ENCODE peak calls at places on chromosomes 16 and 17, in seven cellular contexts. U is uterus, V is lung, E is OCI-LY7, N is trophoblast cell, S is GM23248, F is IMR-90. Y is an unnamed sample.

GRCh38 chr17:83171661-83172060 is 92.3 kb downstream of the METRNL start:
- DNase-seq in S (peak), U (peak), E (no peak), N (no peak), V (peak), F (no peak), Y (no peak)

GRCh38 chr16:9340402-9341095 is 249.1 kb downstream of the HAPSTR1 start:
- DNase-seq in S (no peak), E (no peak), F (no peak), V (no peak), U (no peak), N (no peak), Y (no peak)

GRCh38 chr16:89921131-89921698 is 1.9 kb upstream of the TUBB3 start:
- DNase-seq in N (no peak), U (no peak), F (no peak), E (peak), S (peak), V (no peak), Y (no peak)

GRCh38 chr17:2176484-2177175 is 121.7 kb downstream of the HIC1 start:
- DNase-seq in U (peak), V (no peak), N (no peak), F (no peak), S (no peak), E (no peak), Y (no peak)

GRCh38 chr17:29645516-29646051 is 22.9 kb upstream of the CORO6 start:
- DNase-seq in U (peak), E (no peak), F (peak), S (peak), N (no peak), V (peak), Y (no peak)

GRCh38 chr16:75703341-75703740 is 2.1 kb upstream of the DUXB start:
- DNase-seq in N (no peak), F (peak), E (no peak), V (no peak), U (no peak), S (peak), Y (no peak)

GRCh38 chr16:31181102-31181830 is 1.3 kb downstream of the FUS start:
- DNase-seq in U (peak), N (peak), V (peak), F (peak), E (peak), S (peak), Y (peak)

GRCh38 chr17:50214986-50215730 is 13.7 kb upstream of the COL1A1 start:
- DNase-seq in U (peak), V (no peak), N (peak), S (peak), E (no peak), F (no peak), Y (no peak)

GRCh38 chr16:71893888-71894228 is 1.5 kb upstream of the IST1 start:
- DNase-seq in S (no peak), E (no peak), V (no peak), F (no peak), N (no peak), U (no peak), Y (no peak)

GRCh38 chr16:69500496-69500895 is 65.3 kb upstream of the NFAT5 start:
- DNase-seq in N (peak), F (no peak), U (no peak), S (no peak), E (no peak), V (no peak), Y (no peak)

GRCh38 chr17:17959520-17960361 is 12.5 kb downstream of the TOM1L2 start:
- DNase-seq in F (peak), S (peak), V (no peak), U (no peak), E (no peak), N (no peak), Y (no peak)

GRCh38 chr17:56317351-56318208 is 164.3 kb downstream of the ANKFN1 start:
- DNase-seq in N (no peak), U (no peak), V (no peak), F (no peak), S (no peak), E (no peak), Y (no peak)

GRCh38 chr17:36901506-36901905 is 35.8 kb upstream of the LHX1 start:
- DNase-seq in V (no peak), U (no peak), N (peak), E (no peak), F (peak), S (peak), Y (no peak)

GRCh38 chr17:336110-337021 is 16.2 kb downstream of the RPH3AL start:
- DNase-seq in F (no peak), U (no peak), S (no peak), N (no peak), E (no peak), V (peak), Y (no peak)

GRCh38 chr17:19768046-19768782 is 20.1 kb upstream of the ALDH3A1 start:
- DNase-seq in N (no peak), U (no peak), V (no peak), F (no peak), E (peak), S (no peak), Y (no peak)

GRCh38 chr17:751269-752001 is 629 bp downstream of the GEMIN4 start:
- DNase-seq in S (peak), U (no peak), F (peak), N (no peak), V (peak), E (peak), Y (peak)

GRCh38 chr16:46658925-46659324 is 30.1 kb downstream of the VPS35 start:
- DNase-seq in V (peak), E (peak), N (no peak), F (no peak), S (no peak), U (no peak), Y (no peak)

GRCh38 chr17:17779015-17779611 is 57.7 kb downstream of the SREBF1 start:
- DNase-seq in S (no peak), V (no peak), E (no peak), U (peak), N (no peak), F (no peak), Y (no peak)

GRCh38 chr17:15412606-15413005 is 54.8 kb downstream of the CDRT4 start:
- DNase-seq in S (no peak), E (no peak), N (no peak), U (no peak), V (no peak), F (no peak), Y (no peak)

GRCh38 chr17:6753006-6753445 is 2.8 kb upstream of the XAF1 start:
- DNase-seq in V (peak), U (peak), E (peak), F (peak), S (peak), N (peak), Y (peak)

GRCh38 chr16:80122155-80122554 is 418.6 kb upstream of the DYNLRB2 start:
- DNase-seq in U (peak), N (no peak), V (peak), E (no peak), S (peak), F (no peak), Y (no peak)

GRCh38 chr16:19595043-19595767 is 39.7 kb downstream of the VPS35L start:
- DNase-seq in U (no peak), V (peak), S (peak), N (peak), F (peak), E (no peak), Y (peak)

GRCh38 chr17:44444735-44445105 is 55.3 kb upstream of the ITGA2B start:
- DNase-seq in F (peak), S (peak), N (no peak), E (no peak), V (no peak), U (no peak), Y (peak)

GRCh38 chr16:50267151-50267631 is 840 bp downstream of the ADCY7 start:
- DNase-seq in F (no peak), S (no peak), E (peak), V (no peak), U (no peak), N (no peak), Y (no peak)

GRCh38 chr17:43880420-43880991 is 26.8 kb downstream of the MPP2 start:
- DNase-seq in N (peak), U (peak), F (no peak), E (peak), S (peak), V (no peak), Y (peak)

GRCh38 chr16:17083628-17084027 is 387.1 kb downstream of the XYLT1 start:
- DNase-seq in U (no peak), E (no peak), S (no peak), V (no peak), F (no peak), N (peak), Y (no peak)

GRCh38 chr16:62853887-62854286 is 817.6 kb upstream of the CDH8 start:
- DNase-seq in N (no peak), S (no peak), U (no peak), V (no peak), E (no peak), F (no peak), Y (no peak)

GRCh38 chr16:4378202-4378666 is 6.6 kb downstream of the VASN start:
- DNase-seq in F (no peak), N (no peak), V (no peak), E (no peak), U (no peak), S (peak), Y (no peak)

GRCh38 chr17:19558946-19559345 is 25.3 kb downstream of the SLC47A1 start:
- DNase-seq in U (no peak), E (no peak), F (no peak), S (no peak), N (no peak), V (no peak), Y (no peak)

GRCh38 chr16:89574681-89575246 is 794 bp upstream of the CPNE7 start:
- DNase-seq in N (peak), S (peak), U (no peak), F (peak), E (peak), V (no peak), Y (peak)

GRCh38 chr16:69904495-69905170 is 46.5 kb upstream of the CLEC18A start:
- DNase-seq in V (no peak), S (no peak), E (no peak), F (no peak), U (no peak), N (no peak), Y (no peak)

GRCh38 chr17:2936771-2937321 is 126.6 kb downstream of the OR1D5 start:
- DNase-seq in F (no peak), E (no peak), N (no peak), S (peak), U (no peak), V (no peak), Y (no peak)

GRCh38 chr16:27367463-27368357 is 34.3 kb upstream of the IL21R start:
- DNase-seq in S (peak), F (peak), U (peak), E (peak), N (peak), V (peak), Y (peak)
- H3K27ac ChIP-seq in S (peak), F (no peak), U (peak), E (peak), N (no peak), V (no peak), Y (no peak)

GRCh38 chr16:68309798-68310197 is 948 bp downstream of the SLC7A6OS start:
- DNase-seq in N (no peak), V (no peak), E (peak), S (no peak), U (no peak), F (no peak), Y (no peak)
- H3K27ac ChIP-seq in N (no peak), V (peak), E (peak), S (peak), U (peak), F (peak), Y (no peak)

DNA sequence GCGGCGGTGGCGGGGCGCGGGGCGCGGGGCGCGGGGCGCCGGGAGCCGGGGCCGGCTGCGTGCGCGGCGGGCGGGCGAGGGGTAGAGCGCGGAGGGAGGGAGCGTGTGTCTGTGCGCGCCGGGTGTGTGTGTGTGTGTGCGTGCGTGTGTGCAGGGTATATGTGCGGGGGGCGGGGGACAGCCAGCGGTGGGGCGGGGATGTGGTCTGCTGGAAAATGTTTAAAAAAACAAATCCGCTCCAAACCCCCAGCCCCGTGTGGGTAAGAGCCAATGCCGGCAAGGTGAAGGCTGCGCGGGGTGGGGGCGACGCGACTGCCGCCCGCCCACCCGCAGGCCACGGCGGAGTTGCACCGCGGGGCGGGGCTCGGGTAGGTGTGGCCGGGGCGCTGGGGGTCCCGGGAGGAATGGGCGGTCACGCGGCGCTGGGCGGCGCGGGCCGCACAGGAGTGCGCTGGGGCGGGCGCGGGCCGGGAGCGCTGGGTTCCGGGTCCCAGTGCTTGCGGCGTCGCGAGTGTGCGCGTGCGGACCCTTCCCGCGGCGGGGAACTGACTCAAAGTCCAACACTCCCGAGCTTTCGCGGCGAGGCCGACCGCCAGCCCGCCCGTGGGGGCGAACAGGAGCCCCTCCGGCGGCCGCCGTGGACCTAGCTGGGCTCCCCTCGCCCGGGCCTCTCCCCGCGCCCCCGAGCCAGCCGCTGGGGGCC is at the start of gene CYGB:
- DNase-seq in E (no peak), V (no peak), F (no peak), U (no peak), N (no peak), S (peak), Y (no peak)
- H3K27ac ChIP-seq in E (no peak), V (peak), F (peak), U (peak), N (no peak), S (no peak), Y (no peak)

DNA sequence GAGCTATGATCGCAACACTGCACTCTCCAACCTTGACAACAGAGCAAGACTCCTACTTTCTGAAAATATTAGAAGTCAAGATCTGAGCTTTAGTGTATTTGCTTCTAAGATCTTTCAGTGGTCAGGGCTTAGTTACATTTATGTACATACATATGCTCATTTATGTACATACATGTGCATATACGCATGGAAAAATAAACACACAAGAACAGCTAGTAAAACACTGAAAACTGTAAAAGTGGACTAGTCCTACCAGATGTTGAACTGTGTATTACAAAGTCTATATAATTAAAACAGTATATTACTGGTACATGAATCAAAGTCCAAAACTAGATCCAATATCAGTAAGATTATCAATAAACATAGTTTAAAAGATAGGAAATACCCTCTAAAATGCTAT is 28.3 kb downstream of the PTRH2 start:
- DNase-seq in F (no peak), U (no peak), E (no peak), S (no peak), N (no peak), V (no peak), Y (no peak)
- H3K27ac ChIP-seq in F (no peak), U (no peak), E (no peak), S (no peak), N (no peak), V (no peak), Y (no peak)

Y was measured in PC-3.